ENCODE peak calls at places on chromosomes 1 and 21, in five cellular contexts. N is breast epithelium, A is transverse colon, Y is ovary, W is uterus. E is an unnamed sample.

GRCh38 chr1:219661464-219662092 is 48.7 kb upstream of the ZC3H11B start:
- DNase-seq in N (no peak), A (no peak), Y (no peak), W (no peak), E (no peak)

GRCh38 chr1:36157115-36157903 is 1.3 kb downstream of the MAP7D1 start:
- DNase-seq in N (peak; percentile 50), A (no peak), Y (no peak), W (no peak), E (no peak)

GRCh38 chr1:198937231-198938031 is 298.6 kb downstream of the PTPRC start:
- DNase-seq in N (peak; percentile 37), A (peak; percentile 46), Y (no peak), W (peak; percentile 31), E (peak; percentile 53)

GRCh38 chr1:40078512-40079333 is 18.3 kb downstream of the PPT1 start:
- DNase-seq in N (peak; percentile 50), A (peak; percentile 35), Y (no peak), W (no peak), E (peak; percentile 36)

GRCh38 chr1:234769284-234769998 is 159.5 kb upstream of the IRF2BP2 start:
- DNase-seq in N (no peak), A (no peak), Y (no peak), W (no peak), E (no peak)

GRCh38 chr1:228767636-228768344 is 32.5 kb downstream of the RHOU start:
- DNase-seq in N (no peak), A (no peak), Y (no peak), W (no peak), E (no peak)

GRCh38 chr1:185972096-185972875 is 238.1 kb downstream of the HMCN1 start:
- DNase-seq in N (no peak), A (no peak), Y (no peak), W (no peak), E (no peak)

GRCh38 chr1:65527672-65528071 is 107.2 kb downstream of the LEPR start:
- DNase-seq in N (no peak), A (no peak), Y (no peak), W (no peak), E (no peak)

GRCh38 chr1:223621312-223621734 is 44.2 kb downstream of the CAPN8 start:
- DNase-seq in N (no peak), A (no peak), Y (no peak), W (no peak), E (no peak)

GRCh38 chr1:70497152-70497551 is 86.1 kb downstream of the CTH start:
- DNase-seq in N (no peak), A (no peak), Y (no peak), W (no peak), E (no peak)

GRCh38 chr1:17550684-17551584 is 11.4 kb downstream of the ARHGEF10L start:
- DNase-seq in N (no peak), A (no peak), Y (no peak), W (no peak), E (no peak)

GRCh38 chr1:158901623-158902022 is 29.7 kb upstream of the PYHIN1 start:
- DNase-seq in N (no peak), A (no peak), Y (no peak), W (no peak), E (no peak)

GRCh38 chr1:27971674-27972073 is 11.9 kb downstream of the XKR8 start:
- DNase-seq in N (no peak), A (no peak), Y (no peak), W (no peak), E (no peak)

GRCh38 chr1:59431566-59432294 is 134.8 kb downstream of the FGGY start:
- DNase-seq in N (no peak), A (no peak), Y (no peak), W (no peak), E (no peak)

GRCh38 chr1:78370779-78371482 is 119.8 kb upstream of the PTGFR start:
- DNase-seq in N (no peak), A (no peak), Y (no peak), W (no peak), E (no peak)

GRCh38 chr21:39034590-39035536 is 148.4 kb downstream of the PSMG1 start:
- DNase-seq in N (peak; percentile 66), A (no peak), Y (no peak), W (no peak), E (no peak)

GRCh38 chr1:85471558-85471957 is 6.6 kb upstream of the DDAH1 start:
- DNase-seq in N (no peak), A (no peak), Y (no peak), W (no peak), E (no peak)

DNA sequence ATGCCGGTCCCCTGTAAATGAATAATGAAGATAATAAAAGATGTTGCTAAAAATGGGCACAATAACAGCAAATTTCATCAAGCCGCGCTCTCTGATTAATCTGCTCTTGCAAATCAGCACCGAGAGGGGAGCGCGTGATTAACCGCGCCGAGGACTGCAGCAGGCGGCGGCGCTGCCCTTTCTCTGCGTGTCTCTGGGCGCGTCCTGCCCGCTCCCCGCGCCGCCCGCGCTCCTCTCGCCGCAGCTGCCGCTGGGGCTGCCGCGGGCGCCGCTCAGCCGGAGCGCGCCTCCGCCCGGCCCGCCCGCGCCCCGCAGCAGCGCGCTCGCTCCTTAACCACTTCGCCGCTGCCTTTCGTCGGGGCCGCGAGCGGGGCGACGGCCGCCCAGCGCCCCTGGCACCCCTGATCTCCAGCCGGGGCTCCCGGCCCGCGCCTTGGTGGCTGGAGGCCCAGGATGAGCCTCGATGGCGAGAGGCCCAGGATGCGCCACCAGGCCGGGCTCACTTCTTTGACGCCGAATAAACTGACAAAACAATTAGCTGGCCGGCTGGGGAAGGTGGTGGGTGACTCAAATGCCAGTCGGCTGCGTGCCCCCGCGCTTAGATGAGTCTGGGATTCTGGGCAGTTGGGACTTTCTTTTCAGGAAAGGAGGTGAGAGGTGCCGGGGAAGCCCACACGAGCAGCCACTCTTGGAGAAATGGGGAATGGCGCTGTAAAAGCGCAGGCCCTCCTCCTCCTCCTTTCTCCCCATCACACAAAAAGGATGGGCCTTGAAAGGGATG is 221.4 kb upstream of the PKN2 start:
- DNase-seq in N (no peak), A (no peak), Y (peak; percentile 49), W (no peak), E (no peak)
- H3K4me3 ChIP-seq in N (peak overlapping the region; percentile 50), A (peak overlapping the region; percentile 47), Y (peak overlapping the region; percentile 44), W (peak overlapping the region; percentile 16), E (peak overlapping the region; percentile 19)

GRCh38 chr1:8875216-8875861 is 3.1 kb downstream of the ENO1 start:
- DNase-seq in N (no peak), A (no peak), Y (no peak), W (no peak), E (no peak)

GRCh38 chr1:8879348-8880067 is 1.0 kb upstream of the ENO1 start:
- DNase-seq in N (no peak), A (no peak), Y (no peak), W (peak; percentile 61), E (no peak)

GRCh38 chr1:8880068-8880676 is 1.7 kb upstream of the ENO1 start:
- DNase-seq in N (no peak), A (peak; percentile 48), Y (peak; percentile 42), W (peak; percentile 86), E (peak; percentile 64)

GRCh38 chr1:8876099-8876496 is 2.4 kb downstream of the ENO1 start:
- DNase-seq in N (no peak), A (no peak), Y (no peak), W (no peak), E (no peak)

DNA sequence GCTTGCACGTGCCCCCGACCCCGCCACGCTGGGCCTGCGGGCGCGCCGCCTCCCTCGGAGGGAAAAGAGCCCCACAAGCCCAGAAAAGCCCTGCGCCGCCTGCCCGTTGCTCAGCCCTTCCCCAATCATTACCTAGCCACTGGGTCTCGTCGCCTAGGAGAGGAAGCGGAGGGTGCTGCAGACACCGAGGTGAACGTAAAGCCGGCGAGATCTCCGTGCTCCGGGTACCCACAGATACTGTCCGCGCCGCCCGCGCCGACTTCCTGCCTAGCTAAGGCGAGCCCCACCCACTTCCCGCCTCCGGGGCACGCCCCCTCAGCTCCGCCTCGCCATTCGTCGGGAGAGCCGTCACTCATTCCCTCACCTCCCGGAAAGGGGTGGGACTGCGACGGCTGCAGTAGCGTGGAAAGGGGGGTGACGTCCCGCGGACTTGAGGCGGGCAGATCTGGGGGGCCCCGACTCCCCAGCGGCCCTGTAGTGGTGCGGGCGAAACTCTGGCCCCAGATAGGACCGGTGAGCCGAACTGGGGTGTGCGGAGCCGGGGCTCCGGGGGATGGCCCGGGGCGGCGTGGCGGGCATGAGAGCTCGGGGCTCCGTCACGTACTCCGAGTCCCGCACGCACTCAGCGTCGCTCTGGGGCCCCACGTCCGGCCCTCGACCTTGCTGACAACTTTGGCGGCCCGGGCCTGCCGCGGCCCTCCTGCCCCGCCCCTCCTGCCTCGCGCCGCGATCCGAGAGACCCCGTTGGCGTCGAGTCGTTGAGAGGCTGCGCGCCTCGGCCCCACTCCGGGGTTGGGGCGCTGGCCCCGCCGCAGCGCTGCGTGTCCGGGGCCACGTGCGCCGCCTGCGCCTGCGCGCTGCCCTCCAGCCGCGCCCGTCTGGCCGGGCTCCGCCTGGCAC is at the start of gene ENO1:
- DNase-seq in N (peak; percentile 98), A (peak; percentile 99), Y (peak; percentile 97), W (peak; percentile 98), E (peak; percentile 98)
- TF ChIP-seq POLR2A in N (peak; percentile 97), A (peak; percentile 99), Y (peak; percentile 95), W (peak; percentile 90), E (no peak)

DNA sequence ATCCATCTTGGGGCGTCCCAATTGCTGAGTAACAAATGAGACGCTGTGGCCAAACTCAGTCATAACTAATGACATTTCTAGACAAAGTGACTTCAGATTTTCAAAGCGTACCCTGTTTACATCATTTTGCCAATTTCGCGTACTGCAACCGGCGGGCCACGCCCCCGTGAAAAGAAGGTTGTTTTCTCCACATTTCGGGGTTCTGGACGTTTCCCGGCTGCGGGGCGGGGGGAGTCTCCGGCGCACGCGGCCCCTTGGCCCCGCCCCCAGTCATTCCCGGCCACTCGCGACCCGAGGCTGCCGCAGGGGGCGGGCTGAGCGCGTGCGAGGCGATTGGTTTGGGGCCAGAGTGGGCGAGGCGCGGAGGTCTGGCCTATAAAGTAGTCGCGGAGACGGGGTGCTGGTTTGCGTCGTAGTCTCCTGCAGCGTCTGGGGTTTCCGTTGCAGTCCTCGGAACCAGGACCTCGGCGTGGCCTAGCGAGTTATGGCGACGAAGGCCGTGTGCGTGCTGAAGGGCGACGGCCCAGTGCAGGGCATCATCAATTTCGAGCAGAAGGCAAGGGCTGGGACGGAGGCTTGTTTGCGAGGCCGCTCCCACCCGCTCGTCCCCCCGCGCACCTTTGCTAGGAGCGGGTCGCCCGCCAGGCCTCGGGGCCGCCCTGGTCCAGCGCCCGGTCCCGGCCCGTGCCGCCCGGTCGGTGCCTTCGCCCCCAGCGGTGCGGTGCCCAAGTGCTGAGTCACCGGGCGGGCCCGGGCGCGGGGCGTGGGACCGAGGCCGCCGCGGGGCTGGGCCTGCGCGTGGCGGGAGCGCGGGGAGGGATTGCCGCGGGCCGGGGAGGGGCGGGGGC is at the start of gene SOD1:
- DNase-seq in N (peak; percentile 92), A (peak; percentile 96), Y (peak; percentile 92), W (peak; percentile 92), E (peak; percentile 99)
- TF ChIP-seq CTCF in N (no peak), A (no peak), Y (peak; percentile 17), W (no peak), E (no peak)

GRCh38 chr1:203479646-203480045 is 4.0 kb downstream of the PRELP start:
- DNase-seq in N (no peak), A (no peak), Y (no peak), W (no peak), E (no peak)

GRCh38 chr1:203480084-203480483 is 4.5 kb downstream of the PRELP start:
- DNase-seq in N (no peak), A (no peak), Y (no peak), W (peak; percentile 72), E (no peak)

GRCh38 chr1:203477748-203478147 is 2.1 kb downstream of the PRELP start:
- DNase-seq in N (no peak), A (no peak), Y (no peak), W (no peak), E (no peak)

GRCh38 chr1:203478986-203479385 is 3.4 kb downstream of the PRELP start:
- DNase-seq in N (no peak), A (no peak), Y (no peak), W (no peak), E (no peak)

GRCh38 chr1:203478231-203478630 is 2.6 kb downstream of the PRELP start:
- DNase-seq in N (no peak), A (no peak), Y (no peak), W (no peak), E (no peak)
- H3K4me3 ChIP-seq in N (peak overlapping the region; percentile 52), A (peak overlapping the region; percentile 48), Y (peak overlapping the region; percentile 62), W (peak overlapping the region; percentile 68), E (no peak overlapping the region)

E was measured in lower leg skin.